ENCODE peak calls at places on chromosomes 11 and 22, in four cellular contexts. One of them, this sample, is unnamed.

GRCh38 chr22:30089655-30089974 is 9.4 kb downstream of the HORMAD2 start:
- DNase-seq in HEK293T: no peak
- DNase-seq in GM12878: no peak
- DNase-seq in K562: no peak
- DNase-seq in this sample: no peak

GRCh38 chr11:26741036-26741435 is 19.2 kb upstream of the SLC5A12 start:
- DNase-seq in K562: no peak
- DNase-seq in HEK293T: no peak
- DNase-seq in GM12878: no peak
- DNase-seq in this sample: no peak

GRCh38 chr11:71251159-71251721 is 1.1 kb downstream of the SHANK2 start:
- DNase-seq in HEK293T: peak; percentile 23
- DNase-seq in K562: no peak
- DNase-seq in GM12878: no peak
- DNase-seq in this sample: no peak

GRCh38 chr11:2448661-2449547 is 4.1 kb downstream of the KCNQ1 start:
- DNase-seq in GM12878: no peak
- DNase-seq in HEK293T: no peak
- DNase-seq in K562: no peak
- DNase-seq in this sample: no peak

GRCh38 chr22:22823126-22823804 is 64.4 kb upstream of the IGLL5 start:
- DNase-seq in GM12878: no peak
- DNase-seq in HEK293T: no peak
- DNase-seq in K562: no peak
- DNase-seq in this sample: no peak

GRCh38 chr11:9916480-9916879 is 252.6 kb downstream of the SWAP70 start:
- DNase-seq in HEK293T: no peak
- DNase-seq in GM12878: no peak
- DNase-seq in K562: no peak
- DNase-seq in this sample: no peak

GRCh38 chr11:34488855-34489557 is 24.6 kb downstream of the ELF5 start:
- DNase-seq in HEK293T: no peak
- DNase-seq in GM12878: no peak
- DNase-seq in K562: no peak
- DNase-seq in this sample: no peak

GRCh38 chr11:110472858-110473257 is 43.1 kb downstream of the FDX1 start:
- DNase-seq in GM12878: no peak
- DNase-seq in HEK293T: no peak
- DNase-seq in K562: no peak
- DNase-seq in this sample: no peak

GRCh38 chr11:38791346-38791961 is 2193.4 kb upstream of the RAG2 start:
- DNase-seq in K562: peak; percentile 46
- DNase-seq in GM12878: no peak
- DNase-seq in HEK293T: peak; percentile 25
- DNase-seq in this sample: peak; percentile 54

GRCh38 chr22:23069502-23070357 is 589 bp upstream of the GNAZ start:
- DNase-seq in HEK293T: peak; percentile 100
- DNase-seq in GM12878: peak; percentile 15
- DNase-seq in K562: peak; percentile 52
- DNase-seq in this sample: peak; percentile 77

GRCh38 chr11:78161937-78162336 is 22.5 kb upstream of the ALG8 start:
- DNase-seq in GM12878: no peak
- DNase-seq in K562: no peak
- DNase-seq in HEK293T: no peak
- DNase-seq in this sample: no peak

GRCh38 chr11:60774726-60775125 is 10.4 kb upstream of the MS4A10 start:
- DNase-seq in GM12878: no peak
- DNase-seq in K562: no peak
- DNase-seq in HEK293T: no peak
- DNase-seq in this sample: no peak

GRCh38 chr22:41687901-41688364 is 734 bp downstream of the SNU13 start:
- DNase-seq in GM12878: no peak
- DNase-seq in HEK293T: peak; percentile 34
- DNase-seq in K562: peak; percentile 54
- DNase-seq in this sample: no peak

GRCh38 chr11:108616549-108616948 is 23.0 kb upstream of the EXPH5 start:
- DNase-seq in GM12878: no peak
- DNase-seq in K562: no peak
- DNase-seq in HEK293T: no peak
- DNase-seq in this sample: peak; percentile 49

GRCh38 chr11:69913591-69914285 is 94.5 kb upstream of the FGF3 start:
- DNase-seq in K562: no peak
- DNase-seq in HEK293T: no peak
- DNase-seq in GM12878: no peak
- DNase-seq in this sample: no peak

GRCh38 chr11:92894197-92894596 is 75.3 kb upstream of the MTNR1B start:
- DNase-seq in K562: no peak
- DNase-seq in HEK293T: no peak
- DNase-seq in GM12878: no peak
- DNase-seq in this sample: no peak

GRCh38 chr22:33023119-33023827 is 34.9 kb downstream of the SYN3 start:
- DNase-seq in HEK293T: no peak
- DNase-seq in K562: no peak
- DNase-seq in GM12878: no peak
- DNase-seq in this sample: no peak

GRCh38 chr22:43876866-43877509 is 14.7 kb upstream of the SULT4A1 start:
- DNase-seq in GM12878: no peak
- DNase-seq in HEK293T: no peak
- DNase-seq in K562: no peak
- DNase-seq in this sample: no peak

GRCh38 chr22:30265851-30266444 is 703 bp downstream of the OSM start:
- DNase-seq in HEK293T: no peak
- DNase-seq in GM12878: no peak
- DNase-seq in K562: peak; percentile 71
- DNase-seq in this sample: no peak

GRCh38 chr11:20601221-20601914 is 2.0 kb downstream of the SLC6A5 start:
- DNase-seq in K562: no peak
- DNase-seq in GM12878: no peak
- DNase-seq in HEK293T: no peak
- DNase-seq in this sample: no peak

GRCh38 chr22:50625568-50626313 is 2.2 kb downstream of the ARSA start:
- DNase-seq in GM12878: no peak
- DNase-seq in HEK293T: no peak
- DNase-seq in K562: no peak
- DNase-seq in this sample: no peak

GRCh38 chr11:50070389-50070788 is 37.7 kb downstream of the OR4C45 start:
- DNase-seq in K562: no peak
- DNase-seq in HEK293T: no peak
- DNase-seq in GM12878: no peak
- DNase-seq in this sample: no peak

GRCh38 chr11:123194308-123195181 is 503 bp downstream of the CLMP start:
- DNase-seq in HEK293T: peak; percentile 53
- DNase-seq in K562: no peak
- DNase-seq in GM12878: no peak
- DNase-seq in this sample: no peak

GRCh38 chr22:48198489-48199459 is 1436.3 kb downstream of the TBC1D22A start:
- DNase-seq in GM12878: no peak
- DNase-seq in K562: no peak
- DNase-seq in HEK293T: no peak
- DNase-seq in this sample: no peak
- TF ChIP-seq FOXK2 in GM12878: no peak
- TF ChIP-seq FOXK2 in K562: no peak
- TF ChIP-seq FOXK2 in HEK293T: no peak
- TF ChIP-seq FOXK2 in this sample: no peak

GRCh38 chr11:67256477-67256876 is 9.8 kb upstream of the GRK2 start:
- DNase-seq in K562: no peak
- DNase-seq in GM12878: no peak
- DNase-seq in HEK293T: no peak
- DNase-seq in this sample: no peak

GRCh38 chr11:67253872-67254624 is 12.2 kb upstream of the GRK2 start:
- DNase-seq in HEK293T: no peak
- DNase-seq in GM12878: no peak
- DNase-seq in K562: no peak
- DNase-seq in this sample: no peak

GRCh38 chr11:67255353-67255752 is 10.9 kb upstream of the GRK2 start:
- DNase-seq in K562: no peak
- DNase-seq in GM12878: no peak
- DNase-seq in HEK293T: no peak
- DNase-seq in this sample: no peak

GRCh38 chr11:67254768-67255167 is 11.5 kb upstream of the GRK2 start:
- DNase-seq in GM12878: no peak
- DNase-seq in K562: no peak
- DNase-seq in HEK293T: no peak
- DNase-seq in this sample: no peak

GRCh38 chr11:67255864-67256263 is 10.4 kb upstream of the GRK2 start:
- DNase-seq in K562: no peak
- DNase-seq in GM12878: no peak
- DNase-seq in HEK293T: no peak
- DNase-seq in this sample: no peak
- TF ChIP-seq FOXK2 in K562: no peak
- TF ChIP-seq FOXK2 in GM12878: no peak
- TF ChIP-seq FOXK2 in HEK293T: no peak
- TF ChIP-seq FOXK2 in this sample: no peak

DNA sequence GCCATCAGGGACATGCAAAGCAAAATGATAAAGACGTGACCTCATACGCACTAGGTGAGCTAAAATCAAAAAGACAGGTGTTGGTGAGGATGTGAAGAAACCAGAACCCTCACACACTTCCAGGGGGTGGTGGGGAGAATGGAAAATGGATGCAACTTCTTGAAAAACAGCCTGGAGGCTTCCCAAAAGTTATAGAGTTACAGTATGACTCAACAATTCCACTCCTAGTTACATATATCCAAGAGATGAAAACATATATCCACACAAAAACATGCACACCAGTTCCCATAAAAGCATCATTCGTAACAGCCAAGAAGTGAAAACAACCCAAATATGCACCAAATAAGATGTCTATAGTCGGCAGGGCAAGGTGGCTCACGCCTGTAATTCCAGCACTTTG is 42.1 kb upstream of the APLNR start:
- DNase-seq in GM12878: no peak
- DNase-seq in K562: no peak
- DNase-seq in HEK293T: no peak
- DNase-seq in this sample: no peak
- TF ChIP-seq FOXK2 in GM12878: no peak
- TF ChIP-seq FOXK2 in K562: no peak
- TF ChIP-seq FOXK2 in HEK293T: no peak
- TF ChIP-seq FOXK2 in this sample: no peak

DNA sequence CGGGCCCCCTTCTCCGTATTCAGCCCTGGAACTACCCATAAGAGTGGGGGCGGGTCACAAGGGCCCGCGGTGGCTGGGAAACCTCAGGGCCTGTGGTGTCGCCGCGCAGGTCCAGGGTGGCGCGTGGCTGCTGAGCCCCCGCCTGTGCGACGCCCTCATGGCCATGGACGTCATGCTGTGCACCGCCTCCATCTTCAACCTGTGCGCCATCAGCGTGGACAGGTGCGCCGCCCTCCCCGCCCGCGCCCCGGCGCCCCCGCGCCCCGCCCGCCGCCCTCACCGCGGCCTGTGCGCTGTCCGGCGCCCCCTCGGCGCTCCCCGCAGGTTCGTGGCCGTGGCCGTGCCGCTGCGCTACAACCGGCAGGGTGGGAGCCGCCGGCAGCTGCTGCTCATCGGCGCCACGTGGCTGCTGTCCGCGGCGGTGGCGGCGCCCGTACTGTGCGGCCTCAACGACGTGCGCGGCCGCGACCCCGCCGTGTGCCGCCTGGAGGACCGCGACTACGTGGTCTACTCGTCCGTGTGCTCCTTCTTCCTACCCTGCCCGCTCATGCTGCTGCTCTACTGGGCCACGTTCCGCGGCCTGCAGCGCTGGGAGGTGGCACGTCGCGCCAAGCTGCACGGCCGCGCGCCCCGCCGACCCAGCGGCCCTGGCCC is 2.4 kb downstream of the DRD4 start:
- DNase-seq in GM12878: no peak
- DNase-seq in HEK293T: no peak
- DNase-seq in K562: no peak
- DNase-seq in this sample: no peak
- TF ChIP-seq FOXK2 in GM12878: no peak
- TF ChIP-seq FOXK2 in HEK293T: no peak
- TF ChIP-seq FOXK2 in K562: no peak
- TF ChIP-seq FOXK2 in this sample: no peak

GRCh38 chr11:43579171-43579918 is 101.2 kb upstream of the HSD17B12 start:
- DNase-seq in K562: peak; percentile 41
- DNase-seq in GM12878: no peak
- DNase-seq in HEK293T: peak; percentile 66
- DNase-seq in this sample: no peak

GRCh38 chr11:43579919-43580276 is 100.6 kb upstream of the HSD17B12 start:
- DNase-seq in K562: no peak
- DNase-seq in GM12878: no peak
- DNase-seq in HEK293T: no peak
- DNase-seq in this sample: no peak

GRCh38 chr11:43581370-43582023 is 99.0 kb upstream of the HSD17B12 start:
- DNase-seq in K562: no peak
- DNase-seq in HEK293T: peak; percentile 18
- DNase-seq in GM12878: no peak
- DNase-seq in this sample: no peak

GRCh38 chr11:43582024-43582836 is 98.3 kb upstream of the HSD17B12 start:
- DNase-seq in K562: no peak
- DNase-seq in HEK293T: no peak
- DNase-seq in GM12878: no peak
- DNase-seq in this sample: no peak

GRCh38 chr11:43580735-43581369 is 99.7 kb upstream of the HSD17B12 start:
- DNase-seq in HEK293T: peak; percentile 38
- DNase-seq in GM12878: no peak
- DNase-seq in K562: peak; percentile 67
- DNase-seq in this sample: no peak
- TF ChIP-seq FOXK2 in HEK293T: no peak
- TF ChIP-seq FOXK2 in GM12878: no peak
- TF ChIP-seq FOXK2 in K562: no peak
- TF ChIP-seq FOXK2 in this sample: no peak

DNA sequence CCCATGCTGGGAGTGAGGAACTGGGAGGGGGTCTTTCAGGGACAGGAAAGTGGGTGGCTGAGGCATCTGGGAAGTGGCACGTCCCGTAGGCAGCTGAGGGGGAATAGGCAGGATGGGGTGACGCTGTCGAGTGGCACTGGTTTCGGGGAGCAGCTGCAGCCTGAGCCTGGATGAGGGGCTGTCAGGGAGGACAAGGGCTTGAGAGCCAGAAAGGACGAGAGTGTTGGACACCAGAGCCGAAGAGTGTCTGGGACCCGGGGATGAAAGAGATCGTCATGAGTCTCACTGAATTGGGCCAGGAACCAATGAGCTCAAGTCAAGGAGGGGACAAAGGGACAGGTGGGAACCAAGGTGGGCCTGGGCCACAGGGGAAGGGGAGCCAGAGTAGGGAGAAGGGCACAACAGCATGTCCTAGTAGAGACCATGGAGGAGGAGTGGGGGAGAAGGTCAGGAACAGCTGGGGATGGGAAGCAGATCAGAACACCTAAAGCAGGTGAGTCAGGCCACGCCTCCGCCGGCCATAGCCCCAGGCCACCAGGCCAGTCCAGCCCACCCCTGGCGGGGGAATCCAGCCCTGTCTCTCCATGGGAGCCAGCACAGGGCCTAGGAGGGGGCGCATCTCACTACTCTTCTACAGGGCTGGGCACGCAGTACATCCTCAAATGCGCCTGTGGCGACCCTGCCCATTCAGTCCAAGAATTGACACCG is 4.2 kb downstream of the RAB3IL1 start:
- DNase-seq in HEK293T: no peak
- DNase-seq in GM12878: no peak
- DNase-seq in K562: no peak
- DNase-seq in this sample: no peak
- TF ChIP-seq FOXK2 in HEK293T: no peak
- TF ChIP-seq FOXK2 in GM12878: no peak
- TF ChIP-seq FOXK2 in K562: no peak
- TF ChIP-seq FOXK2 in this sample: no peak